ENCODE peak calls at places on chromosome 19, in ten cellular contexts. Z is BJ; R is left ventricle myocardium inferior; W is PC-9; U is fibroblast of lung; M is CD8-positive, alpha-beta T cell; L is stomach; V is H1; O is Caco-2; S is tibial artery. J is an unnamed sample. For H3K36me3, the result is how much of the 10 kb centered on the place peaks cover.

GRCh38 chr19:40702337-40703012 is 12.0 kb upstream of the NUMBL start:
- DNase-seq in Z (no peak), R (peak), W (no peak), U (peak), M (no peak), L (peak), V (no peak), O (no peak), S (no peak), J (no peak)

GRCh38 chr19:16860118-16860517 is 28.7 kb upstream of the F2RL3 start:
- DNase-seq in Z (peak), R (no peak), W (no peak), U (no peak), M (no peak), L (no peak), V (no peak), O (no peak), S (no peak), J (no peak)

GRCh38 chr19:5039642-5040543 is 71.0 kb downstream of the KDM4B start:
- DNase-seq in Z (no peak), R (no peak), W (no peak), U (no peak), M (no peak), L (no peak), V (no peak), O (no peak), S (no peak), J (no peak)

GRCh38 chr19:29843180-29844051 is 31.6 kb downstream of the CCNE1 start:
- DNase-seq in Z (no peak), R (peak), W (peak), U (no peak), M (no peak), L (no peak), V (no peak), O (peak), S (peak), J (no peak)

GRCh38 chr19:7792286-7792685 is 29.2 kb downstream of the CLEC4M start:
- DNase-seq in Z (no peak), R (no peak), W (peak), U (no peak), M (no peak), L (no peak), V (no peak), O (peak), S (no peak), J (no peak)

GRCh38 chr19:44636439-44637389 is 7.0 kb upstream of the PVR start:
- DNase-seq in Z (no peak), R (no peak), W (no peak), U (no peak), M (no peak), L (no peak), V (no peak), O (no peak), S (no peak), J (no peak)

GRCh38 chr19:28067882-28068281 is 1145.1 kb downstream of the UQCRFS1 start:
- DNase-seq in Z (no peak), R (no peak), W (no peak), U (peak), M (no peak), L (no peak), V (no peak), O (no peak), S (no peak), J (no peak)

GRCh38 chr19:6608950-6609349 is 18.0 kb upstream of the CD70 start:
- DNase-seq in Z (no peak), R (no peak), W (no peak), U (no peak), M (no peak), L (no peak), V (no peak), O (no peak), S (no peak), J (no peak)

GRCh38 chr19:19324059-19324755 is 3.6 kb downstream of the MAU2 start:
- DNase-seq in Z (no peak), R (no peak), W (no peak), U (no peak), M (no peak), L (no peak), V (no peak), O (no peak), S (no peak), J (no peak)

GRCh38 chr19:7980635-7981121 is 24.8 kb downstream of the ELAVL1 start:
- DNase-seq in Z (no peak), R (no peak), W (no peak), U (no peak), M (no peak), L (no peak), V (no peak), O (no peak), S (no peak), J (peak)

GRCh38 chr19:7979011-7979410 is 26.4 kb downstream of the ELAVL1 start:
- DNase-seq in Z (no peak), R (no peak), W (no peak), U (no peak), M (no peak), L (no peak), V (no peak), O (no peak), S (no peak), J (no peak)

GRCh38 chr19:16326401-16327130 is 1.9 kb downstream of the KLF2 start:
- DNase-seq in Z (no peak), R (no peak), W (no peak), U (peak), M (no peak), L (no peak), V (no peak), O (no peak), S (no peak), J (no peak)

GRCh38 chr19:42426643-42427042 is 545 bp downstream of the LIPE start:
- DNase-seq in Z (no peak), R (no peak), W (no peak), U (no peak), M (no peak), L (no peak), V (no peak), O (no peak), S (no peak), J (no peak)

GRCh38 chr19:4075373-4075772 is 8.7 kb upstream of the ZBTB7A start:
- DNase-seq in Z (no peak), R (no peak), W (no peak), U (peak), M (no peak), L (no peak), V (no peak), O (no peak), S (no peak), J (no peak)

GRCh38 chr19:18809149-18809978 is 18.3 kb upstream of the COMP start:
- DNase-seq in Z (peak), R (peak), W (no peak), U (peak), M (no peak), L (peak), V (no peak), O (no peak), S (peak), J (no peak)

GRCh38 chr19:40549007-40549708 is 27.5 kb upstream of the SHKBP1 start:
- DNase-seq in Z (no peak), R (peak), W (peak), U (peak), M (peak), L (peak), V (peak), O (peak), S (no peak), J (no peak)

GRCh38 chr19:8988204-8988603 is 22.0 kb downstream of the MUC16 start:
- DNase-seq in Z (no peak), R (no peak), W (no peak), U (no peak), M (no peak), L (no peak), V (no peak), O (no peak), S (no peak), J (no peak)

GRCh38 chr19:13629687-13630357 is 123.5 kb upstream of the CACNA1A start:
- DNase-seq in Z (peak), R (no peak), W (no peak), U (peak), M (no peak), L (no peak), V (no peak), O (no peak), S (no peak), J (no peak)

GRCh38 chr19:42386974-42387707 is 3.0 kb downstream of the CNFN start:
- DNase-seq in Z (no peak), R (peak), W (peak), U (peak), M (peak), L (peak), V (no peak), O (peak), S (peak), J (no peak)

GRCh38 chr19:51511353-51511752 is 9.8 kb upstream of the SIGLEC12 start:
- DNase-seq in Z (no peak), R (no peak), W (no peak), U (no peak), M (no peak), L (no peak), V (peak), O (no peak), S (no peak), J (no peak)
- TF ChIP-seq CTCF in Z (peak), R (no peak), W (peak), U (peak), M (no peak), L (no peak), V (peak), O (no peak), S (no peak), J (no peak)

DNA sequence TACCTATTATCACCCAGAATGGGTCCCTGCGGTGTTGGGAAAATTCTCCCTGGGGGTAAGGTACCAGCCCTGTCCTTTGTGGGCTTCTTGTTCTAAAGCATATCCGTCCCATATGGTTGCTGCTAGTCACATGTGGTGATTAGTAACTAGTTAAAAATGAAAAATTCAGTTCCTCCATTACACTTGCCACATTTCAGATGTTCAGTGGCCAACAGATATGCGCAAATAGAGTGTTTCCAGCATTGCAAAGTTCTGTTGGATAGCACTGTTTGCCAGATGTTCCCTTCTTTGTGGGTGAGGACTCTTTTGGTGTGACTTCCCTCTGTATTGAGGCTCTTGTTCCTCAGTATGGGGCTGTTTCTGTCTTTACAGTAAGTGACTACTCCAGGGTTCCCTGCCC is 3.8 kb downstream of the CNOT3 start:
- DNase-seq in Z (peak), R (no peak), W (no peak), U (peak), M (no peak), L (no peak), V (no peak), O (no peak), S (no peak), J (no peak)
- H3K36me3 ChIP-seq in Z (under half), R (under half), W (under half), U (under half), M (under half), L (half or more), V (under half), O (under half), S (under half), J (half or more)

DNA sequence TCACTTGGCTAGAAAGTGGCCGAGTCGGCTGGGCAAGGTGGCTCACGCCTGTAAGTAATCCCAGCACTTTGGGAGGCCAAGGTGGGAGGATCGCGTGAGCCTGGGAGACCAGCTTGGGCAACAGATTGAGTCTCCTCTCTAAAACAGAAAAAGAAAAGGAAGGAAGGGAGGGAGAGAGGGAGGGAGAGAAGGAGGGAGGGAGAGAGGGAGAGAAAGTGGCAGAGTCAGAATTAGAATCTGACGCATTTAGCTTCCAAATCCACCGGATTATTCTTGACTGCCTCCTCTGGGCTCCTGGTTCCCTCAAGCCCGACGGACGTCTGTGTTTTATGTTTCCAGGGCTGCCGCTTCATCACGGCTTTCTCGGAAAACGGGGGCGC is 22.5 kb downstream of the LRFN3 start:
- DNase-seq in Z (no peak), R (no peak), W (no peak), U (no peak), M (no peak), L (no peak), V (no peak), O (no peak), S (no peak), J (no peak)
- H3K4me3 ChIP-seq in Z (no peak), R (peak), W (no peak), U (no peak), M (peak), L (peak), V (peak), O (no peak), S (peak), J (no peak)

DNA sequence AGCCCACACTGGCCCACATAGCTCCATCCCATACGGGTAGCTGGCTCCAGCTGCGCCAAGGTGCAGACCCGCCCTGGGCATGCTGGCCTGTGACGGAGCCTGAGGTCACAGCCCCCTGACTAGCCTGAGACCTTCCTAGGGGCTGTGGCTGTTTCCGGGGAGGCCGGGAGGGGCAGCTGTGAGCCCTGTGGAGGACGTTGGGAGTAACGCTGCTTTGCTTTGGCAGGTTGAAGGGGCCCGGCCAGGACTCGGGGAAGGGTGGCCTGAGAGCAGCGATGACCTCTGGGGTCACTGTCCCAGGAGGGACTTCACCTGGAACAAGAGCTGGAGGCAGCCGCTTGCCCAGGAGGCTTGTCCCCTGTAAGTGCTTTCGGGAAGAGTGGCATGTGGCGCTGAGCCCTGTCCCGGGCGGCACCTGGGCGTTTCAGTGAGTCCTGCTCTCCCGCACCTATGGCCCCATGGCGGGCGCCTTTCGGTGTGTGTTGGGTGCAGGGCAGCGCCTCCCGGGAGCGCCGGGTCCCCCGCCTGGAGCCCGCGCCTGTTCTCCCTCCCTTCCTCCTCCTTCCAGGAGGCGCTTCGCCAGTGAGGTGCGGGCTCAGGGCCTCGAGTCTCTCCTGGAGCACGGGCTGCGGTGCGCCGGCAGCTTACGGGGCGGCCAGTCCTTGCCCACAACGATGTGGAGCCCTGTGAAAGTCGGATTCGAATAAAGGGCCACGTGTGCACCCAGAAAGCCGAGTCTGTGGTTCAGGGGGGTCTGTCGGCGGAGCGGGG is 1.1 kb upstream of the FAM174C start:
- DNase-seq in Z (no peak), R (no peak), W (no peak), U (no peak), M (no peak), L (no peak), V (no peak), O (no peak), S (peak), J (no peak)
- TF ChIP-seq CTCF in Z (no peak), R (no peak), W (no peak), U (no peak), M (no peak), L (no peak), V (no peak), O (no peak), S (no peak), J (no peak)

GRCh38 chr19:10491472-10492047 is 11.6 kb downstream of the KEAP1 start:
- DNase-seq in Z (no peak), R (no peak), W (no peak), U (no peak), M (no peak), L (no peak), V (no peak), O (no peak), S (no peak), J (no peak)
- H3K36me3 ChIP-seq in Z (under half), R (half or more), W (under half), U (under half), M (under half), L (half or more), V (under half), O (under half), S (half or more), J (half or more)

DNA sequence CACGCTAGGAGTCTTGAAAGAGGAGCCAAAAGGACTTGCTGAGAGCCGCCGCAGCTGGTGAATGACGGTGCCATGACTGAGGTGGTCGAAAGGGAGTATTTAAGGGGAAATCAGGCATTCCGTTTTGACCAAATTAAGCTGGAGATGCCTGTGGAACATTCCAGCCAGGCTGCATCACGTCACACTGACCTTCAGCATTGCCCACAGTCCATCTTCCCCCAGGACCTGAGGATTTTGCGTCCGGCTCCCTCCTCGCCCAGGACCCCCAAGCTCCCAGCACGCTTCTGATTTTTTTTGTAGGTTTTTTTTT is 12.0 kb downstream of the CYTH2 start:
- DNase-seq in Z (no peak), R (no peak), W (no peak), U (peak), M (no peak), L (no peak), V (no peak), O (no peak), S (no peak), J (no peak)
- H3K4me3 ChIP-seq in Z (peak), R (peak), W (no peak), U (no peak), M (peak), L (peak), V (peak), O (no peak), S (peak), J (no peak)

J was measured in RWPE2.